ENCODE peak calls at places on chromosome 11, in four cellular contexts. One of them, this sample, is unnamed.

GRCh38 chr11:119664063-119664572 is 64.9 kb downstream of the NECTIN1 start:
- DNase-seq in GM12891: no peak
- DNase-seq in stimulated activated CD4-positive, alpha-beta T cell treated with anti-CD3 and anti-CD28 coated beads, Interleukin-2, amount 100 ng/mL, for 24 hours: no peak
- DNase-seq in tibial artery: no peak
- DNase-seq in this sample: no peak

GRCh38 chr11:59573216-59573615 is 42.4 kb downstream of the OSBP start:
- DNase-seq in GM12891: no peak
- DNase-seq in tibial artery: no peak
- DNase-seq in stimulated activated CD4-positive, alpha-beta T cell treated with anti-CD3 and anti-CD28 coated beads, Interleukin-2, amount 100 ng/mL, for 24 hours: no peak
- DNase-seq in this sample: no peak

GRCh38 chr11:88359529-88359928 is 22.0 kb upstream of the CTSC start:
- DNase-seq in GM12891: no peak
- DNase-seq in stimulated activated CD4-positive, alpha-beta T cell treated with anti-CD3 and anti-CD28 coated beads, Interleukin-2, amount 100 ng/mL, for 24 hours: no peak
- DNase-seq in tibial artery: no peak
- DNase-seq in this sample: no peak

GRCh38 chr11:100994966-100995365 is 134.6 kb downstream of the PGR start:
- DNase-seq in GM12891: no peak
- DNase-seq in stimulated activated CD4-positive, alpha-beta T cell treated with anti-CD3 and anti-CD28 coated beads, Interleukin-2, amount 100 ng/mL, for 24 hours: no peak
- DNase-seq in tibial artery: no peak
- DNase-seq in this sample: no peak

GRCh38 chr11:46210856-46211255 is 66.6 kb upstream of the CREB3L1 start:
- DNase-seq in tibial artery: no peak
- DNase-seq in GM12891: no peak
- DNase-seq in stimulated activated CD4-positive, alpha-beta T cell treated with anti-CD3 and anti-CD28 coated beads, Interleukin-2, amount 100 ng/mL, for 24 hours: no peak
- DNase-seq in this sample: no peak

GRCh38 chr11:90916706-90917105 is 693.9 kb upstream of the CHORDC1 start:
- DNase-seq in GM12891: no peak
- DNase-seq in tibial artery: no peak
- DNase-seq in stimulated activated CD4-positive, alpha-beta T cell treated with anti-CD3 and anti-CD28 coated beads, Interleukin-2, amount 100 ng/mL, for 24 hours: no peak
- DNase-seq in this sample: no peak

GRCh38 chr11:34870548-34871209 is 45.5 kb downstream of the APIP start:
- DNase-seq in GM12891: no peak
- DNase-seq in tibial artery: no peak
- DNase-seq in stimulated activated CD4-positive, alpha-beta T cell treated with anti-CD3 and anti-CD28 coated beads, Interleukin-2, amount 100 ng/mL, for 24 hours: no peak
- DNase-seq in this sample: no peak

GRCh38 chr11:34624069-34624468 is 3.2 kb downstream of the EHF start:
- DNase-seq in GM12891: no peak
- DNase-seq in stimulated activated CD4-positive, alpha-beta T cell treated with anti-CD3 and anti-CD28 coated beads, Interleukin-2, amount 100 ng/mL, for 24 hours: peak
- DNase-seq in tibial artery: no peak
- DNase-seq in this sample: peak

GRCh38 chr11:132638421-132638820 is 893.9 kb downstream of the OPCML start:
- DNase-seq in stimulated activated CD4-positive, alpha-beta T cell treated with anti-CD3 and anti-CD28 coated beads, Interleukin-2, amount 100 ng/mL, for 24 hours: no peak
- DNase-seq in tibial artery: no peak
- DNase-seq in GM12891: no peak
- DNase-seq in this sample: no peak

GRCh38 chr11:1964348-1964747 is 17.2 kb downstream of the MRPL23 start:
- DNase-seq in GM12891: no peak
- DNase-seq in stimulated activated CD4-positive, alpha-beta T cell treated with anti-CD3 and anti-CD28 coated beads, Interleukin-2, amount 100 ng/mL, for 24 hours: no peak
- DNase-seq in tibial artery: no peak
- DNase-seq in this sample: no peak

GRCh38 chr11:64035581-64035980 is at the start of gene FLRT1:
- DNase-seq in GM12891: no peak
- DNase-seq in stimulated activated CD4-positive, alpha-beta T cell treated with anti-CD3 and anti-CD28 coated beads, Interleukin-2, amount 100 ng/mL, for 24 hours: no peak
- DNase-seq in tibial artery: no peak
- DNase-seq in this sample: no peak

GRCh38 chr11:66467034-66467659 is 442 bp downstream of the PELI3 start:
- DNase-seq in tibial artery: no peak
- DNase-seq in stimulated activated CD4-positive, alpha-beta T cell treated with anti-CD3 and anti-CD28 coated beads, Interleukin-2, amount 100 ng/mL, for 24 hours: peak
- DNase-seq in GM12891: no peak
- DNase-seq in this sample: peak

GRCh38 chr11:65625628-65626342 is 10.2 kb downstream of the PCNX3 start:
- DNase-seq in GM12891: peak
- DNase-seq in tibial artery: peak
- DNase-seq in stimulated activated CD4-positive, alpha-beta T cell treated with anti-CD3 and anti-CD28 coated beads, Interleukin-2, amount 100 ng/mL, for 24 hours: peak
- DNase-seq in this sample: peak

GRCh38 chr11:114075891-114076441 is 16.5 kb downstream of the ZBTB16 start:
- DNase-seq in stimulated activated CD4-positive, alpha-beta T cell treated with anti-CD3 and anti-CD28 coated beads, Interleukin-2, amount 100 ng/mL, for 24 hours: peak
- DNase-seq in tibial artery: no peak
- DNase-seq in GM12891: no peak
- DNase-seq in this sample: peak

GRCh38 chr11:125351868-125352250 is 144.2 kb downstream of the FEZ1 start:
- DNase-seq in GM12891: no peak
- DNase-seq in tibial artery: no peak
- DNase-seq in stimulated activated CD4-positive, alpha-beta T cell treated with anti-CD3 and anti-CD28 coated beads, Interleukin-2, amount 100 ng/mL, for 24 hours: no peak
- DNase-seq in this sample: no peak

GRCh38 chr11:8691601-8692000 is 9.0 kb downstream of the RPL27A start:
- DNase-seq in GM12891: no peak
- DNase-seq in stimulated activated CD4-positive, alpha-beta T cell treated with anti-CD3 and anti-CD28 coated beads, Interleukin-2, amount 100 ng/mL, for 24 hours: no peak
- DNase-seq in tibial artery: no peak
- DNase-seq in this sample: no peak

GRCh38 chr11:134086376-134086775 is 17.5 kb downstream of the JAM3 start:
- DNase-seq in tibial artery: no peak
- DNase-seq in GM12891: no peak
- DNase-seq in stimulated activated CD4-positive, alpha-beta T cell treated with anti-CD3 and anti-CD28 coated beads, Interleukin-2, amount 100 ng/mL, for 24 hours: no peak
- DNase-seq in this sample: no peak

GRCh38 chr11:7021318-7021717 is 1.0 kb downstream of the NLRP14 start:
- DNase-seq in GM12891: no peak
- DNase-seq in stimulated activated CD4-positive, alpha-beta T cell treated with anti-CD3 and anti-CD28 coated beads, Interleukin-2, amount 100 ng/mL, for 24 hours: no peak
- DNase-seq in tibial artery: no peak
- DNase-seq in this sample: no peak